ENCODE peak calls at places on chromosomes 11 and 22, in four cellular contexts. P is H1, H is GM12878, J is HepG2. A is an unnamed sample.

GRCh38 chr11:45560153-45560934 is 105.1 kb downstream of the CHST1 start:
- DNase-seq in P (no peak), H (no peak), J (no peak), A (peak; percentile 71)

GRCh38 chr11:12827929-12828812 is 153.9 kb downstream of the TEAD1 start:
- DNase-seq in P (peak; percentile 29), H (no peak), J (peak; percentile 66), A (no peak)

GRCh38 chr11:57779275-57779674 is 17.7 kb downstream of the CTNND1 start:
- DNase-seq in P (no peak), H (no peak), J (peak; percentile 86), A (no peak)

GRCh38 chr22:34966980-34967379 is 99.0 kb upstream of the ISX start:
- DNase-seq in P (no peak), H (no peak), J (no peak), A (no peak)

GRCh38 chr11:118628861-118629549 is 21.6 kb downstream of the PHLDB1 start:
- DNase-seq in P (no peak), H (no peak), J (no peak), A (no peak)

GRCh38 chr22:31566484-31566883 is 70.1 kb downstream of the SFI1 start:
- DNase-seq in P (no peak), H (no peak), J (no peak), A (no peak)

GRCh38 chr11:42239102-42239501 is 779.6 kb upstream of the LRRC4C start:
- DNase-seq in P (no peak), H (no peak), J (no peak), A (no peak)

GRCh38 chr11:79418241-79418640 is 22.6 kb downstream of the TENM4 start:
- DNase-seq in P (no peak), H (no peak), J (no peak), A (no peak)

GRCh38 chr11:25794804-25795203 is 537.1 kb upstream of the ANO3 start:
- DNase-seq in P (no peak), H (no peak), J (no peak), A (no peak)

DNA sequence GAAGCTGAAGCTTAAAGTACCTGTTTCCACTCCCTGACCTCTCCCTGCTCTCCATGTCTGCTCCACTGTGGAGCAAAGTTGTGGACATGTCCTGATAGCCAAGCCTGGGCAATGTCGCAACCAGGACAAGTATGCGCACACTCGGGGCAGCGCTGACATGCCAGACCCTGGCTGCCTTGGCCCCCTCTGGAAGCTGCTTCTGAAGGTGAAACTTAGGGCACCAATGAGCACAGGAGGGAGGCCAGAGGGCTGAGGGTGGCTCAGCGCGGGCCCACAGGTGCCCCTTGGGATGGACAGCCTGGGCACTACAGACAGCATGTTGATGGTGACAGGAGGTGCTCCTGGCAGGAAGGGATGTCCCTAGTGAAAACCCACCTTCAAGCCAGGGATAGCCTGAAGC is 90.2 kb downstream of the CCDC73 start:
- DNase-seq in P (no peak), H (no peak), J (no peak), A (no peak)
- TF ChIP-seq TCF12 in P (no peak), H (no peak), J (no peak), A (no peak)

GRCh38 chr11:77883775-77884174 is 62.8 kb downstream of the AAMDC start:
- DNase-seq in P (no peak), H (no peak), J (no peak), A (no peak)

GRCh38 chr11:77874206-77874605 is 53.3 kb downstream of the AAMDC start:
- DNase-seq in P (no peak), H (no peak), J (no peak), A (no peak)

GRCh38 chr11:77882396-77882795 is 61.5 kb downstream of the AAMDC start:
- DNase-seq in P (no peak), H (no peak), J (no peak), A (no peak)

GRCh38 chr11:77876045-77876444 is 55.1 kb downstream of the AAMDC start:
- DNase-seq in P (no peak), H (no peak), J (no peak), A (no peak)

DNA sequence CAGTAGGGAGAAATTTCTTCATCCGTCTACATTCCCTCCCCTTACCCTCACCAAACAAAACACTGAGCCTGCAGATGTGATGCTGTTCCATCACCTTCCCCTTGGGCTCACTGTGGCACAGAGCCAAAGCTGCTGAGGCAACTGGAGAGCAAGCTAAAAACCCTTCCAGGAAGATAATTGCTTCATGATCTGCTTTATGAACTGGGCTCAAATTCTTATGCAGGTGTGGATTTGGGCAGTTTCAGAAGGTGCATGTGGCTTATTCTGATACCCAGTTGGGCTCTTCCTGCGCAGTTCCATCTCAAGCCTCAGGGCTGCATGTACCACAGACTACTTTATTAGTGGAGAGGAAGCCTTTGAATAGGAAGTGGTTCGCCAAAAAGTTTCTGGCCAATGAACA is 58.3 kb downstream of the AAMDC start:
- DNase-seq in P (no peak), H (peak; percentile 3), J (no peak), A (no peak)
- TF ChIP-seq TCF12 in P (no peak), H (no peak), J (no peak), A (no peak)

DNA sequence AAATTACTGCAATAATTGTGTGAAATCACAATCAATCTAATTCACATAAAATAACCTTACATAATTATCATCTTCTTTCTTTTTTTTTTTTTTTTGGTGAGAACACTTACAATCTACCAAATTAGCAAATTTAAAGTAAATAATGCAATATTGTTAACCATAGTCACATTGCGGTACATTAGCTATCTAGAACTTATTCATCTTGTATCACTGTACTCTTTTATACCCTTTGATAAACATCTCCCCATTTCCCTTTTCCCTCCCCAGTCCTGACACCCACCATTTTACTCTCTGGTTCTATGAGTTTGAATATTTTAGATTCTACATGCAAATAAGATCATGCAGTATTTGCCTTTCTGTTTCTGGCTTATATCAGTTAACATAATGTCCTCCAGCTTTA is 24.0 kb upstream of the PRAME start:
- DNase-seq in P (no peak), H (no peak), J (no peak), A (no peak)
- TF ChIP-seq TCF12 in P (no peak), H (no peak), J (no peak), A (no peak)

GRCh38 chr11:43895601-43896000 is 15.0 kb downstream of the ALKBH3 start:
- DNase-seq in P (no peak), H (no peak), J (no peak), A (no peak)
- TF ChIP-seq TCF12 in P (no peak), H (no peak), J (no peak), A (no peak)

GRCh38 chr11:29518389-29519174 is 498.2 kb downstream of the KCNA4 start:
- DNase-seq in P (no peak), H (no peak), J (no peak), A (no peak)
- TF ChIP-seq TCF12 in P (peak; percentile 52), H (no peak), J (no peak), A (no peak)